ENCODE peak calls at places on chromosomes 6 and 20, in eight cellular contexts. One of them, this sample, is unnamed.

GRCh38 chr6:152364846-152365245 is 272.3 kb downstream of the SYNE1 start:
- DNase-seq in heart left ventricle: no peak
- DNase-seq in progenitor cell of endocrine pancreas: no peak
- DNase-seq in fibroblast of pulmonary artery: no peak
- DNase-seq in lower lobe of right lung: no peak
- DNase-seq in PC-3: no peak
- DNase-seq in neural crest cell: no peak
- DNase-seq in ovary: no peak
- DNase-seq in this sample: no peak

GRCh38 chr20:25544760-25545159 is 40.6 kb downstream of the NINL start:
- DNase-seq in PC-3: no peak
- DNase-seq in lower lobe of right lung: no peak
- DNase-seq in ovary: no peak
- DNase-seq in heart left ventricle: no peak
- DNase-seq in progenitor cell of endocrine pancreas: no peak
- DNase-seq in fibroblast of pulmonary artery: no peak
- DNase-seq in neural crest cell: no peak
- DNase-seq in this sample: no peak

GRCh38 chr6:23655502-23655901 is 470.5 kb upstream of the NRSN1 start:
- DNase-seq in lower lobe of right lung: no peak
- DNase-seq in neural crest cell: no peak
- DNase-seq in heart left ventricle: no peak
- DNase-seq in PC-3: no peak
- DNase-seq in progenitor cell of endocrine pancreas: no peak
- DNase-seq in fibroblast of pulmonary artery: no peak
- DNase-seq in ovary: no peak
- DNase-seq in this sample: no peak

GRCh38 chr6:122652431-122652830 is 42.2 kb downstream of the PKIB start:
- DNase-seq in progenitor cell of endocrine pancreas: no peak
- DNase-seq in heart left ventricle: no peak
- DNase-seq in neural crest cell: no peak
- DNase-seq in lower lobe of right lung: no peak
- DNase-seq in ovary: no peak
- DNase-seq in PC-3: peak
- DNase-seq in fibroblast of pulmonary artery: no peak
- DNase-seq in this sample: no peak

GRCh38 chr6:54935739-54936138 is 89.2 kb downstream of the FAM83B start:
- DNase-seq in neural crest cell: no peak
- DNase-seq in heart left ventricle: no peak
- DNase-seq in progenitor cell of endocrine pancreas: no peak
- DNase-seq in lower lobe of right lung: no peak
- DNase-seq in ovary: no peak
- DNase-seq in fibroblast of pulmonary artery: peak
- DNase-seq in PC-3: peak
- DNase-seq in this sample: no peak

GRCh38 chr20:46398963-46399362 is 7.5 kb downstream of the ELMO2 start:
- DNase-seq in lower lobe of right lung: no peak
- DNase-seq in ovary: no peak
- DNase-seq in fibroblast of pulmonary artery: no peak
- DNase-seq in progenitor cell of endocrine pancreas: no peak
- DNase-seq in neural crest cell: no peak
- DNase-seq in heart left ventricle: no peak
- DNase-seq in PC-3: no peak
- DNase-seq in this sample: no peak

GRCh38 chr6:134502614-134503541 is 185.0 kb upstream of the SGK1 start:
- DNase-seq in fibroblast of pulmonary artery: no peak
- DNase-seq in progenitor cell of endocrine pancreas: no peak
- DNase-seq in neural crest cell: no peak
- DNase-seq in PC-3: no peak
- DNase-seq in heart left ventricle: no peak
- DNase-seq in lower lobe of right lung: no peak
- DNase-seq in ovary: no peak
- DNase-seq in this sample: no peak

GRCh38 chr20:62309198-62309944 is 6.6 kb downstream of the ADRM1 start:
- DNase-seq in neural crest cell: no peak
- DNase-seq in PC-3: no peak
- DNase-seq in fibroblast of pulmonary artery: no peak
- DNase-seq in ovary: no peak
- DNase-seq in lower lobe of right lung: no peak
- DNase-seq in heart left ventricle: no peak
- DNase-seq in progenitor cell of endocrine pancreas: no peak
- DNase-seq in this sample: no peak

GRCh38 chr20:49290608-49291191 is 12.8 kb upstream of the ZNFX1 start:
- DNase-seq in heart left ventricle: no peak
- DNase-seq in neural crest cell: no peak
- DNase-seq in ovary: no peak
- DNase-seq in lower lobe of right lung: no peak
- DNase-seq in fibroblast of pulmonary artery: no peak
- DNase-seq in progenitor cell of endocrine pancreas: no peak
- DNase-seq in PC-3: no peak
- DNase-seq in this sample: no peak

GRCh38 chr20:41392295-41392694 is 25.7 kb upstream of the EMILIN3 start:
- DNase-seq in heart left ventricle: no peak
- DNase-seq in ovary: no peak
- DNase-seq in neural crest cell: no peak
- DNase-seq in progenitor cell of endocrine pancreas: no peak
- DNase-seq in fibroblast of pulmonary artery: no peak
- DNase-seq in PC-3: no peak
- DNase-seq in lower lobe of right lung: peak
- DNase-seq in this sample: no peak

GRCh38 chr20:41391587-41392001 is 25.0 kb upstream of the EMILIN3 start:
- DNase-seq in PC-3: no peak
- DNase-seq in progenitor cell of endocrine pancreas: no peak
- DNase-seq in lower lobe of right lung: peak
- DNase-seq in fibroblast of pulmonary artery: no peak
- DNase-seq in heart left ventricle: no peak
- DNase-seq in neural crest cell: no peak
- DNase-seq in ovary: no peak
- DNase-seq in this sample: no peak

GRCh38 chr20:41386502-41387427 is 20.1 kb upstream of the EMILIN3 start:
- DNase-seq in lower lobe of right lung: peak
- DNase-seq in heart left ventricle: peak
- DNase-seq in progenitor cell of endocrine pancreas: no peak
- DNase-seq in fibroblast of pulmonary artery: no peak
- DNase-seq in neural crest cell: no peak
- DNase-seq in ovary: peak
- DNase-seq in PC-3: no peak
- DNase-seq in this sample: no peak

GRCh38 chr20:41390889-41391288 is 24.3 kb upstream of the EMILIN3 start:
- DNase-seq in lower lobe of right lung: no peak
- DNase-seq in fibroblast of pulmonary artery: no peak
- DNase-seq in progenitor cell of endocrine pancreas: no peak
- DNase-seq in heart left ventricle: no peak
- DNase-seq in neural crest cell: no peak
- DNase-seq in PC-3: no peak
- DNase-seq in ovary: no peak
- DNase-seq in this sample: no peak

GRCh38 chr20:41387433-41387832 is 20.8 kb upstream of the EMILIN3 start:
- DNase-seq in progenitor cell of endocrine pancreas: no peak
- DNase-seq in neural crest cell: no peak
- DNase-seq in heart left ventricle: no peak
- DNase-seq in ovary: no peak
- DNase-seq in lower lobe of right lung: peak
- DNase-seq in PC-3: no peak
- DNase-seq in fibroblast of pulmonary artery: no peak
- DNase-seq in this sample: no peak
- TF ChIP-seq CTCF in progenitor cell of endocrine pancreas: no peak
- TF ChIP-seq CTCF in neural crest cell: no peak
- TF ChIP-seq CTCF in heart left ventricle: no peak
- TF ChIP-seq CTCF in ovary: no peak
- TF ChIP-seq CTCF in lower lobe of right lung: no peak
- TF ChIP-seq CTCF in PC-3: no peak
- TF ChIP-seq CTCF in fibroblast of pulmonary artery: peak
- TF ChIP-seq CTCF in this sample: no peak

GRCh38 chr6:129248976-129249375 is 366.0 kb downstream of the LAMA2 start:
- DNase-seq in lower lobe of right lung: no peak
- DNase-seq in ovary: no peak
- DNase-seq in fibroblast of pulmonary artery: no peak
- DNase-seq in PC-3: no peak
- DNase-seq in neural crest cell: no peak
- DNase-seq in heart left ventricle: no peak
- DNase-seq in progenitor cell of endocrine pancreas: no peak
- DNase-seq in this sample: no peak

GRCh38 chr6:129253731-129254130 is 370.8 kb downstream of the LAMA2 start:
- DNase-seq in heart left ventricle: no peak
- DNase-seq in neural crest cell: no peak
- DNase-seq in progenitor cell of endocrine pancreas: no peak
- DNase-seq in PC-3: no peak
- DNase-seq in ovary: no peak
- DNase-seq in lower lobe of right lung: no peak
- DNase-seq in fibroblast of pulmonary artery: no peak
- DNase-seq in this sample: no peak

GRCh38 chr6:129251669-129252376 is 368.9 kb downstream of the LAMA2 start:
- DNase-seq in heart left ventricle: no peak
- DNase-seq in PC-3: peak
- DNase-seq in ovary: peak
- DNase-seq in neural crest cell: peak
- DNase-seq in fibroblast of pulmonary artery: peak
- DNase-seq in lower lobe of right lung: no peak
- DNase-seq in progenitor cell of endocrine pancreas: peak
- DNase-seq in this sample: no peak

DNA sequence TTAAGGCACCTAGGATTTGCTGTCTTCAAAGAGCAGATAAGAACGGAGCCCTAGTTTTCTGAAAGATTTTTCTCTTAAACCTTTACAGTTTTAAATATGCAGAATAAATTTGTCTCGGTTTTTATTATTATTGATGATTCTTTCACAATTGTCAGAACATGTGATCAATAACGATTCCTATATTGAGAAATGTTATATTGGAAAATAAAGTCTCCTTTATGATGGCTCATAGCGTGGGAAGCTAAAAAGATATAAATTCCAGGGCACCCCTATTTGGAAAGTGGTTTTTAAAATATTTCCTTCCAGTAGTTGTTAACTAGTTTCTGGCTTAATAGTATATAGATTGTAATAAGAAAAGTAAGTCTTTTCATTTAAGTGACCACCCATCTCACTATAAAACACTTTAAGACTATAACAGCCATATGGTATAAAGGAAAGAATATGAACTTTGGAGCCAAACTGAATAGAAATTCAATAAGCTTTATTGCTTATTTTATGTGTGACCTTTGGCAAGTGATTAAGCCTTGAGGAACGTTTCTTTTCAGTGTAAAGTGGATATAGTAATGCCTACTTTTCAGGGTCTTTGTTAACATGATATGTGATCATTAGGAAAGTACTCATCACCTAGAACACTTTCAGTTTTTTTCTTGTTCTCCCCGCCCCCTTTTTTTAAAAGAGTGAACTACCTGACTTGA is 369.6 kb downstream of the LAMA2 start:
- DNase-seq in heart left ventricle: no peak
- DNase-seq in fibroblast of pulmonary artery: no peak
- DNase-seq in PC-3: peak
- DNase-seq in lower lobe of right lung: no peak
- DNase-seq in progenitor cell of endocrine pancreas: no peak
- DNase-seq in neural crest cell: no peak
- DNase-seq in ovary: no peak
- DNase-seq in this sample: no peak
- TF ChIP-seq CTCF in heart left ventricle: no peak
- TF ChIP-seq CTCF in fibroblast of pulmonary artery: no peak
- TF ChIP-seq CTCF in PC-3: peak
- TF ChIP-seq CTCF in lower lobe of right lung: no peak
- TF ChIP-seq CTCF in progenitor cell of endocrine pancreas: peak
- TF ChIP-seq CTCF in neural crest cell: peak
- TF ChIP-seq CTCF in ovary: no peak
- TF ChIP-seq CTCF in this sample: no peak

GRCh38 chr6:149714442-149714841 is 3.5 kb downstream of the LATS1 start:
- DNase-seq in heart left ventricle: no peak
- DNase-seq in ovary: no peak
- DNase-seq in fibroblast of pulmonary artery: no peak
- DNase-seq in PC-3: no peak
- DNase-seq in progenitor cell of endocrine pancreas: no peak
- DNase-seq in neural crest cell: no peak
- DNase-seq in lower lobe of right lung: no peak
- DNase-seq in this sample: no peak

GRCh38 chr6:149717255-149717587 is 680 bp downstream of the LATS1 start:
- DNase-seq in PC-3: no peak
- DNase-seq in lower lobe of right lung: no peak
- DNase-seq in heart left ventricle: no peak
- DNase-seq in neural crest cell: no peak
- DNase-seq in ovary: no peak
- DNase-seq in fibroblast of pulmonary artery: no peak
- DNase-seq in progenitor cell of endocrine pancreas: no peak
- DNase-seq in this sample: no peak

GRCh38 chr6:149716181-149716580 is 1.7 kb downstream of the LATS1 start:
- DNase-seq in ovary: no peak
- DNase-seq in fibroblast of pulmonary artery: no peak
- DNase-seq in progenitor cell of endocrine pancreas: no peak
- DNase-seq in PC-3: no peak
- DNase-seq in lower lobe of right lung: no peak
- DNase-seq in neural crest cell: no peak
- DNase-seq in heart left ventricle: no peak
- DNase-seq in this sample: no peak

GRCh38 chr6:149716584-149716983 is 1.3 kb downstream of the LATS1 start:
- DNase-seq in lower lobe of right lung: no peak
- DNase-seq in neural crest cell: no peak
- DNase-seq in PC-3: peak
- DNase-seq in ovary: no peak
- DNase-seq in heart left ventricle: no peak
- DNase-seq in fibroblast of pulmonary artery: peak
- DNase-seq in progenitor cell of endocrine pancreas: no peak
- DNase-seq in this sample: no peak

GRCh38 chr6:149711711-149712110 is 6.2 kb downstream of the LATS1 start:
- DNase-seq in lower lobe of right lung: no peak
- DNase-seq in PC-3: no peak
- DNase-seq in progenitor cell of endocrine pancreas: no peak
- DNase-seq in ovary: no peak
- DNase-seq in fibroblast of pulmonary artery: no peak
- DNase-seq in neural crest cell: no peak
- DNase-seq in heart left ventricle: no peak
- DNase-seq in this sample: no peak
- TF ChIP-seq CTCF in lower lobe of right lung: no peak
- TF ChIP-seq CTCF in PC-3: no peak
- TF ChIP-seq CTCF in progenitor cell of endocrine pancreas: no peak
- TF ChIP-seq CTCF in ovary: no peak
- TF ChIP-seq CTCF in fibroblast of pulmonary artery: no peak
- TF ChIP-seq CTCF in neural crest cell: no peak
- TF ChIP-seq CTCF in heart left ventricle: no peak
- TF ChIP-seq CTCF in this sample: no peak

GRCh38 chr6:10756085-10756484 is 8.5 kb downstream of the TMEM14B start:
- DNase-seq in lower lobe of right lung: no peak
- DNase-seq in ovary: no peak
- DNase-seq in PC-3: no peak
- DNase-seq in progenitor cell of endocrine pancreas: no peak
- DNase-seq in heart left ventricle: no peak
- DNase-seq in neural crest cell: no peak
- DNase-seq in fibroblast of pulmonary artery: no peak
- DNase-seq in this sample: no peak

GRCh38 chr6:10759884-10760329 is 12.3 kb downstream of the TMEM14B start:
- DNase-seq in fibroblast of pulmonary artery: peak
- DNase-seq in ovary: peak
- DNase-seq in lower lobe of right lung: no peak
- DNase-seq in PC-3: peak
- DNase-seq in neural crest cell: no peak
- DNase-seq in heart left ventricle: no peak
- DNase-seq in progenitor cell of endocrine pancreas: no peak
- DNase-seq in this sample: no peak

GRCh38 chr6:10763006-10763405 is 15.4 kb downstream of the TMEM14B start:
- DNase-seq in lower lobe of right lung: no peak
- DNase-seq in ovary: peak
- DNase-seq in PC-3: no peak
- DNase-seq in progenitor cell of endocrine pancreas: no peak
- DNase-seq in fibroblast of pulmonary artery: peak
- DNase-seq in heart left ventricle: no peak
- DNase-seq in neural crest cell: no peak
- DNase-seq in this sample: no peak

GRCh38 chr6:10759312-10759839 is 11.8 kb downstream of the TMEM14B start:
- DNase-seq in ovary: no peak
- DNase-seq in neural crest cell: no peak
- DNase-seq in lower lobe of right lung: no peak
- DNase-seq in PC-3: peak
- DNase-seq in progenitor cell of endocrine pancreas: no peak
- DNase-seq in fibroblast of pulmonary artery: peak
- DNase-seq in heart left ventricle: no peak
- DNase-seq in this sample: no peak
- TF ChIP-seq CTCF in ovary: no peak
- TF ChIP-seq CTCF in neural crest cell: peak
- TF ChIP-seq CTCF in lower lobe of right lung: peak
- TF ChIP-seq CTCF in PC-3: peak
- TF ChIP-seq CTCF in progenitor cell of endocrine pancreas: peak
- TF ChIP-seq CTCF in fibroblast of pulmonary artery: peak
- TF ChIP-seq CTCF in heart left ventricle: peak
- TF ChIP-seq CTCF in this sample: peak